ENCODE peak calls at places on chromosomes 4 and X, in seven cellular contexts. J is cardiac muscle cell, I is fibroblast of lung, T is epithelial cell of esophagus, G is left lung, B is aorta, Y is astrocyte of the spinal cord. R is an unnamed sample.

GRCh38 chr4:95267081-95267480 is 281.7 kb downstream of the UNC5C start:
- DNase-seq in G (no peak), I (peak; percentile 4), Y (peak; percentile 43), B (no peak), T (peak; percentile 38), J (no peak), R (no peak)

GRCh38 chr4:112702892-112703291 is 65.9 kb downstream of the LARP7 start:
- DNase-seq in G (no peak), B (no peak), Y (no peak), T (no peak), I (no peak), J (no peak), R (no peak)

GRCh38 chr4:150799207-150799606 is 215.9 kb downstream of the LRBA start:
- DNase-seq in T (peak; percentile 5), B (no peak), G (no peak), I (peak; percentile 9), Y (no peak), J (no peak), R (no peak)

GRCh38 chr4:54233128-54233696 is 4.1 kb downstream of the PDGFRA start:
- DNase-seq in G (peak; percentile 87), J (peak; percentile 93), T (peak; percentile 88), B (peak; percentile 91), I (peak; percentile 89), Y (peak; percentile 90), R (peak; percentile 89)

GRCh38 chr4:147617173-147617840 is at the start of gene TMEM184C:
- DNase-seq in G (peak; percentile 98), B (peak; percentile 98), T (peak; percentile 97), J (peak; percentile 98), I (peak; percentile 94), Y (peak; percentile 96), R (peak; percentile 98)

GRCh38 chr4:10093801-10094552 is 22.6 kb downstream of the WDR1 start:
- DNase-seq in T (no peak), B (peak; percentile 84), J (peak; percentile 80), I (peak; percentile 64), Y (peak; percentile 98), G (no peak), R (no peak)

GRCh38 chr4:19054916-19055315 is 1033.4 kb upstream of the LCORL start:
- DNase-seq in J (no peak), T (no peak), G (no peak), B (no peak), Y (no peak), I (no peak), R (no peak)

GRCh38 chr4:128521634-128522253 is 234.1 kb upstream of the PGRMC2 start:
- DNase-seq in I (peak; percentile 41), Y (peak; percentile 59), T (no peak), G (no peak), B (no peak), J (no peak), R (no peak)

GRCh38 chrX:101257448-101258259 is 33.5 kb downstream of the TAF7L start:
- DNase-seq in I (peak; percentile 62), Y (peak; percentile 56), B (no peak), G (no peak), J (no peak), T (no peak), R (no peak)

GRCh38 chrX:79094075-79094832 is 50.2 kb upstream of the GPR174 start:
- DNase-seq in Y (no peak), J (no peak), I (no peak), T (no peak), B (no peak), G (no peak), R (no peak)

GRCh38 chr4:102620697-102621497 is 119.7 kb downstream of the NFKB1 start:
- DNase-seq in B (no peak), T (peak; percentile 71), I (peak; percentile 73), G (no peak), Y (peak; percentile 95), J (peak; percentile 66), R (no peak)

GRCh38 chrX:54786972-54787371 is 11.1 kb downstream of the ITIH6 start:
- DNase-seq in T (peak; percentile 36), I (no peak), B (no peak), J (peak; percentile 5), G (no peak), Y (no peak), R (no peak)

GRCh38 chr4:104989363-104989762 is 157.3 kb upstream of the TET2 start:
- DNase-seq in B (no peak), J (no peak), Y (peak; percentile 62), I (peak; percentile 33), G (no peak), T (peak; percentile 83), R (no peak)

GRCh38 chr4:102319594-102319993 is 25.7 kb downstream of the SLC39A8 start:
- DNase-seq in G (no peak), Y (no peak), B (no peak), I (no peak), J (no peak), T (no peak), R (no peak)

GRCh38 chrX:96770315-96770714 is 85.7 kb downstream of the DIAPH2 start:
- DNase-seq in G (no peak), I (peak; percentile 48), T (peak; percentile 6), J (peak; percentile 24), Y (peak; percentile 25), B (no peak), R (no peak)

GRCh38 chr4:138090145-138090917 is 151.8 kb downstream of the SLC7A11 start:
- DNase-seq in J (peak; percentile 77), I (peak; percentile 88), Y (peak; percentile 87), T (peak; percentile 78), G (no peak), B (no peak), R (no peak)

GRCh38 chr4:21900211-21900610 is 48.4 kb downstream of the KCNIP4 start:
- DNase-seq in Y (no peak), T (no peak), G (no peak), I (no peak), B (no peak), J (no peak), R (no peak)

GRCh38 chr4:85790582-85790981 is 315.6 kb downstream of the ARHGAP24 start:
- DNase-seq in Y (peak; percentile 61), I (peak; percentile 52), T (no peak), J (no peak), G (no peak), B (no peak), R (no peak)

GRCh38 chr4:48578132-48578964 is 88.3 kb downstream of the ZAR1 start:
- DNase-seq in B (no peak), Y (peak; percentile 73), I (peak; percentile 86), G (no peak), T (peak; percentile 78), J (peak; percentile 75), R (peak; percentile 46)

GRCh38 chr4:28287837-28288236 is 1427.2 kb downstream of the STIM2 start:
- DNase-seq in Y (peak; percentile 92), B (no peak), I (peak; percentile 83), T (peak; percentile 95), G (no peak), J (no peak), R (no peak)

GRCh38 chr4:128633067-128633466 is 176.4 kb upstream of the JADE1 start:
- DNase-seq in G (no peak), J (no peak), I (no peak), Y (no peak), B (no peak), T (no peak), R (no peak)

DNA sequence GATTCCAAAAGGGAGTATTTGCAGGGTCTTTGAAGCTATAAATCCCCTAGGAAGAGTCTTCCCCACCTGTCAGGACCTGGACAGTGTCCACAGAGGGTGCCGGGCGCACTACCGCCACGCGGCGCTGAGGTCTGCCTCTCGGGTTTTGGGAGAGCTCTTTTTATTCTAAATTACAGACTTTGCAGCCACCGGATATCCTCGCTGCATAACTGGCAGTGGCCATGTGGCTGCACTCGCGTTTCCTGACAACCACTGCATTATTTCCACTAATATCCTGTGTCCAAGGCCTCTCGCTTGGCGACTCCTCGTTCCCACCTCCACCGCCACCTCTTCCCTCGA is 608 bp upstream of the TMEM131L start:
- DNase-seq in T (peak; percentile 48), B (peak; percentile 74), I (peak; percentile 74), Y (peak; percentile 60), G (peak; percentile 51), J (peak; percentile 52), R (peak; percentile 68)
- H3K4me3 ChIP-seq in T (peak overlapping the region; percentile 55), B (peak overlapping the region; percentile 78), I (peak overlapping the region; percentile 65), Y (peak overlapping the region; percentile 70), G (peak overlapping the region; percentile 92), J (peak overlapping the region; percentile 68), R (peak overlapping the region; percentile 94)

GRCh38 chrX:73987166-73987565 is 316.8 kb upstream of the ZCCHC13 start:
- DNase-seq in G (no peak), Y (no peak), T (no peak), I (no peak), B (no peak), J (no peak), R (no peak)

DNA sequence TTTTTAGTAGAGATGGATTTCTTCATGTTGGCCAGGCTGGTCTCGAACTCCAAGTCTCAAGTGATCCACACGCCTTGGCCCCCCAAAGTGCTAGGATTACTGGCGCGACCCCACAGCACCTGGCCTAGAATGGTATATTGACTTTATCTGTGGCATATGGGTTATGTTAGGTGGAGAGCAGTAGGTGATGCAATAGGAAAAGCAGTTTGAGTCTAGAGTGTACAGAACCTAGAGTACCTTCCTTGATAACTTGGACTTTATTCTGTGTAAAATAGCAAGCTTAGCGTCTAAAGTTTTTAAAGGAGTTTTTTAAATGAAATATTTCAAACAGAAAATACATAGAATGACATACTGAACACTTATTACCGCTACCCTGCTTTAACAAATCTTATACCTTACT is 312.0 kb upstream of the ZCCHC13 start:
- DNase-seq in J (no peak), T (no peak), G (no peak), I (no peak), Y (no peak), B (no peak), R (no peak)
- H3K4me3 ChIP-seq in J (no peak overlapping the region), T (no peak overlapping the region), G (no peak overlapping the region), I (no peak overlapping the region), Y (no peak overlapping the region), B (no peak overlapping the region), R (no peak overlapping the region)

GRCh38 chrX:155874571-155875244 is 6.4 kb upstream of the VAMP7 start:
- DNase-seq in G (no peak), T (no peak), Y (no peak), I (no peak), B (no peak), J (no peak), R (no peak)

GRCh38 chrX:155873203-155873602 is 7.9 kb upstream of the VAMP7 start:
- DNase-seq in G (no peak), T (no peak), Y (no peak), I (no peak), J (no peak), B (no peak), R (no peak)

GRCh38 chrX:155880586-155881157 is 473 bp upstream of the VAMP7 start:
- DNase-seq in Y (no peak), T (peak; percentile 14), J (peak; percentile 1), G (no peak), B (no peak), I (peak; percentile 5), R (no peak)

GRCh38 chrX:155877288-155877687 is 3.9 kb upstream of the VAMP7 start:
- DNase-seq in J (no peak), B (no peak), G (no peak), I (no peak), Y (no peak), T (no peak), R (no peak)

GRCh38 chrX:155876704-155877103 is 4.4 kb upstream of the VAMP7 start:
- DNase-seq in T (no peak), J (no peak), B (no peak), I (no peak), Y (no peak), G (no peak), R (no peak)
- H3K4me3 ChIP-seq in T (no peak overlapping the region), J (no peak overlapping the region), B (no peak overlapping the region), I (no peak overlapping the region), Y (no peak overlapping the region), G (no peak overlapping the region), R (no peak overlapping the region)

GRCh38 chr4:8385106-8385505 is 55.4 kb downstream of the ACOX3 start:
- DNase-seq in T (no peak), I (no peak), Y (no peak), B (no peak), J (no peak), G (no peak), R (no peak)
- H3K4me3 ChIP-seq in T (no peak overlapping the region), I (no peak overlapping the region), Y (no peak overlapping the region), B (no peak overlapping the region), J (no peak overlapping the region), G (no peak overlapping the region), R (no peak overlapping the region)

R was measured in heart left ventricle.